ENCODE peak calls at places on chromosomes 13 and 19, in ten cellular contexts. O is psoas muscle, A is uterus, V is Peyer's patch, E is thyroid gland, D is Caco-2, X is stomach, G is left lung, F is A549, Y is neuronal stem cell. I is an unnamed sample.
A peak's percentile ranks its signal among the peaks of the same experiment; 100 is the strongest.

GRCh38 chr19:38816131-38816750 is 3.5 kb upstream of the LGALS4 start:
- DNase-seq in E (no peak), F (no peak), X (no peak), A (no peak), Y (no peak), D (no peak), G (no peak), V (no peak), O (no peak), I (no peak)

GRCh38 chr19:10292206-10292788 is 2.5 kb downstream of the ICAM5 start:
- DNase-seq in O (peak; percentile 85), X (peak; percentile 82), A (peak; percentile 53), E (peak; percentile 59), G (peak; percentile 94), V (peak; percentile 76), Y (peak; percentile 77), D (peak; percentile 93), F (no peak), I (peak; percentile 58)

GRCh38 chr19:10553943-10554381 is 10.3 kb downstream of the ATG4D start:
- DNase-seq in A (no peak), Y (no peak), E (no peak), F (no peak), X (peak; percentile 29), V (peak; percentile 81), O (peak; percentile 58), D (no peak), G (no peak), I (no peak)

GRCh38 chr19:8592231-8593009 is 15.2 kb upstream of the MYO1F start:
- DNase-seq in E (peak; percentile 75), X (peak; percentile 85), G (peak; percentile 88), F (peak; percentile 60), A (peak; percentile 99), Y (peak; percentile 100), V (peak; percentile 93), O (peak; percentile 95), D (peak; percentile 60), I (peak; percentile 77)

GRCh38 chr19:55693336-55693974 is 18.4 kb downstream of the EPN1 start:
- DNase-seq in D (peak; percentile 25), O (no peak), E (no peak), F (no peak), V (no peak), G (peak; percentile 19), X (no peak), A (no peak), Y (no peak), I (no peak)

GRCh38 chr19:38475176-38475575 is 41.7 kb downstream of the RYR1 start:
- DNase-seq in O (no peak), Y (no peak), F (no peak), X (no peak), D (no peak), G (no peak), E (no peak), A (no peak), V (no peak), I (no peak)

GRCh38 chr13:94674609-94675348 is 37.6 kb downstream of the SOX21 start:
- DNase-seq in E (peak; percentile 43), D (peak; percentile 65), G (no peak), F (peak; percentile 37), Y (peak; percentile 69), O (no peak), A (no peak), X (peak; percentile 67), V (peak; percentile 26), I (peak; percentile 37)

GRCh38 chr19:42480335-42481095 is 37.8 kb upstream of the CXCL17 start:
- DNase-seq in V (no peak), X (peak; percentile 44), G (no peak), F (no peak), D (peak; percentile 46), A (no peak), O (no peak), Y (no peak), E (no peak), I (no peak)

GRCh38 chr13:30859326-30859725 is 46.7 kb upstream of the MEDAG start:
- DNase-seq in G (no peak), Y (no peak), D (no peak), A (no peak), E (no peak), V (no peak), F (no peak), X (no peak), O (no peak), I (no peak)

GRCh38 chr13:59459972-59460371 is 703.8 kb downstream of the DIAPH3 start:
- DNase-seq in F (no peak), G (no peak), A (no peak), Y (no peak), V (no peak), E (no peak), O (no peak), X (no peak), D (no peak), I (no peak)

GRCh38 chr19:49468746-49469447 is 5.1 kb upstream of the FLT3LG start:
- DNase-seq in V (peak; percentile 90), X (peak; percentile 56), A (peak; percentile 84), O (peak; percentile 91), E (peak; percentile 18), F (no peak), G (peak; percentile 57), D (peak; percentile 75), Y (no peak), I (peak; percentile 87)

GRCh38 chr19:3801412-3802096 is 15.4 kb upstream of the MATK start:
- DNase-seq in X (peak; percentile 44), G (peak; percentile 57), Y (peak; percentile 40), O (no peak), E (peak; percentile 37), F (no peak), D (no peak), A (no peak), V (peak; percentile 59), I (peak; percentile 53)

GRCh38 chr19:5973376-5973775 is 4.6 kb downstream of the RANBP3 start:
- DNase-seq in X (no peak), O (no peak), F (no peak), A (no peak), D (no peak), E (no peak), V (no peak), G (no peak), Y (no peak), I (no peak)

GRCh38 chr19:58519355-58520256 is at the start of gene ZBTB45:
- DNase-seq in D (peak; percentile 95), E (peak; percentile 92), A (peak; percentile 93), F (peak; percentile 90), G (peak; percentile 94), X (peak; percentile 93), Y (peak; percentile 90), O (peak; percentile 96), V (peak; percentile 84), I (peak; percentile 89)

GRCh38 chr19:307793-308420 is 16.7 kb upstream of the PLPP2 start:
- DNase-seq in F (no peak), D (no peak), Y (no peak), G (no peak), O (no peak), V (no peak), E (no peak), A (peak; percentile 11), X (no peak), I (no peak)

GRCh38 chr19:19615086-19615485 is 3.4 kb downstream of the PBX4 start:
- DNase-seq in V (no peak), E (peak; percentile 56), X (no peak), O (no peak), A (no peak), G (no peak), D (no peak), Y (no peak), F (no peak), I (no peak)

GRCh38 chr19:45047188-45047797 is 8.4 kb downstream of the CLASRP start:
- DNase-seq in O (no peak), E (no peak), X (no peak), V (no peak), Y (no peak), D (no peak), A (no peak), G (no peak), F (no peak), I (no peak)
- H3K4me1 ChIP-seq in O (peaks cover 45% of the 10 kb centered on the region), E (no peaks in the 10 kb centered on the region), X (peaks cover 97% of the 10 kb centered on the region), V (peaks cover 12% of the 10 kb centered on the region), Y (no peaks in the 10 kb centered on the region), D (peaks cover 26% of the 10 kb centered on the region), A (no peaks in the 10 kb centered on the region), G (peaks cover 52% of the 10 kb centered on the region), F (peaks cover 6% of the 10 kb centered on the region), I (peaks cover 5% of the 10 kb centered on the region)

GRCh38 chr19:16372065-16372915 is 47.7 kb downstream of the KLF2 start:
- DNase-seq in F (no peak), Y (no peak), E (no peak), A (no peak), O (peak; percentile 32), V (no peak), G (no peak), X (no peak), D (no peak), I (no peak)
- H3K4me3 ChIP-seq in F (no peak overlapping the region), Y (no peak overlapping the region), E (no peak overlapping the region), A (no peak overlapping the region), O (no peak overlapping the region), V (no peak overlapping the region), G (no peak overlapping the region), X (no peak overlapping the region), D (no peak overlapping the region), I (no peak overlapping the region)

GRCh38 chr19:36819130-36819630 is 19.0 kb downstream of the ZNF790 start:
- DNase-seq in X (no peak), F (no peak), E (no peak), D (no peak), V (no peak), A (no peak), O (no peak), G (no peak), Y (no peak), I (no peak)

GRCh38 chr19:36821758-36822157 is 16.4 kb downstream of the ZNF790 start:
- DNase-seq in X (no peak), E (no peak), F (no peak), A (no peak), O (no peak), Y (no peak), V (no peak), D (no peak), G (no peak), I (no peak)
- H3K9me3 ChIP-seq in X (peaks cover 100% of the 10 kb centered on the region), E (peaks cover 22% of the 10 kb centered on the region), F (peaks cover 98% of the 10 kb centered on the region), A (peaks cover 90% of the 10 kb centered on the region), O (peaks cover 96% of the 10 kb centered on the region), Y (peaks cover 95% of the 10 kb centered on the region), V (peaks cover 66% of the 10 kb centered on the region), D (peaks cover 51% of the 10 kb centered on the region), G (peaks cover 100% of the 10 kb centered on the region), I (no peaks in the 10 kb centered on the region)

DNA sequence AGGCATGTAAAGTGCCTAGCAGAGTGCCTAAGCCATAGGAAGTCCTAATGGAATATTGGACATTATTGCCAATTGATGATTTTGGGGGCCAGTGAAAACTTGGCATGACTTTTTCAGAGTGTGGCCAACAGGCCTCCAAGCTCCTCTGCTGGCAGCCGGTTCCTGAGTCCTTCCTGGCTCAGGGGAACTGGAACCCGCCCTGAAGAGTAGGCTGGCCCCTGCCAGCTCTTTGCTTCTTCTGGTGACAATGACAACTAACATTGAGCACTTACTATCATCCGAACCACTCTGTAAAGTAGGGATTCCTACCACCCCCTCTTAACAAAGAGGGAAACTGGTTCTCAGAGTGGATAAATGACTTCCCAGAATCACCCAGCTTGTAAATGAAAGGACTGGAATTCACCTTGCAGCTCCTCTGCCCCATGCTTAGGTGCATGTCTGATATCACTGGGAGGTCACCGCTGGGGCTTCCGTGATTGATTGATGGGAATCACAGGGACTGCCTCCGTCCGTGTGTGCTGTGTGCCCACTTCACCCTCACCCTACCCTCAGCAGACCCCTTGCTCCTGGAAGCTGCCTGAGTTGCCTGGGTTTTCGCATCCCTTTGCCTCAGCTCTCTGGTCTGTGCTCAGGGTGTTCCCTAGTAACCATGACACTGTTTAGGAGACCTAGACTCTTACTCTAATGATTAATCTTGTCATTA is 50.6 kb downstream of the TNFRSF19 start:
- DNase-seq in D (no peak), X (no peak), A (no peak), O (no peak), Y (no peak), V (no peak), E (no peak), G (no peak), F (no peak), I (no peak)
- H3K4me1 ChIP-seq in D (peaks cover 35% of the 10 kb centered on the region), X (peaks cover 7% of the 10 kb centered on the region), A (no peaks in the 10 kb centered on the region), O (no peaks in the 10 kb centered on the region), Y (peaks cover 8% of the 10 kb centered on the region), V (no peaks in the 10 kb centered on the region), E (no peaks in the 10 kb centered on the region), G (no peaks in the 10 kb centered on the region), F (peaks cover 24% of the 10 kb centered on the region), I (no peaks in the 10 kb centered on the region)

I was measured in prostate gland.